ENCODE peak calls at places on chromosomes 3 and 15, in eight cellular contexts. One of them, this sample, is unnamed.
A peak's percentile ranks its signal among the peaks of the same experiment; 100 is the strongest.

GRCh38 chr3:32872487-32873382 is 54.9 kb downstream of the TRIM71 start:
- DNase-seq in COR-L47: no peak
- DNase-seq in HEK293T: no peak
- DNase-seq in EH: peak; percentile 62
- DNase-seq in ELR: no peak
- DNase-seq in caudate nucleus: no peak
- DNase-seq in H9: no peak
- DNase-seq in NCI-H1048: no peak
- DNase-seq in this sample: peak; percentile 86

GRCh38 chr15:57541805-57542504 is 49.7 kb upstream of the MYZAP start:
- DNase-seq in COR-L47: peak; percentile 41
- DNase-seq in HEK293T: peak; percentile 53
- DNase-seq in EH: peak; percentile 76
- DNase-seq in ELR: peak; percentile 79
- DNase-seq in caudate nucleus: peak; percentile 33
- DNase-seq in H9: peak; percentile 67
- DNase-seq in NCI-H1048: no peak
- DNase-seq in this sample: peak; percentile 77

GRCh38 chr3:132433121-132433520 is 15.8 kb downstream of the DNAJC13 start:
- DNase-seq in COR-L47: no peak
- DNase-seq in HEK293T: no peak
- DNase-seq in EH: no peak
- DNase-seq in ELR: no peak
- DNase-seq in caudate nucleus: no peak
- DNase-seq in H9: no peak
- DNase-seq in NCI-H1048: no peak
- DNase-seq in this sample: no peak

GRCh38 chr3:46668591-46668990 is 24.9 kb downstream of the ALS2CL start:
- DNase-seq in COR-L47: no peak
- DNase-seq in HEK293T: no peak
- DNase-seq in EH: no peak
- DNase-seq in ELR: no peak
- DNase-seq in caudate nucleus: no peak
- DNase-seq in H9: peak; percentile 18
- DNase-seq in NCI-H1048: no peak
- DNase-seq in this sample: peak; percentile 44

GRCh38 chr15:69465253-69465652 is 12.6 kb downstream of the RPLP1 start:
- DNase-seq in COR-L47: no peak
- DNase-seq in HEK293T: no peak
- DNase-seq in EH: no peak
- DNase-seq in ELR: no peak
- DNase-seq in caudate nucleus: no peak
- DNase-seq in H9: no peak
- DNase-seq in NCI-H1048: no peak
- DNase-seq in this sample: no peak

GRCh38 chr15:64232400-64232799 is 69.6 kb upstream of the PPIB start:
- DNase-seq in COR-L47: no peak
- DNase-seq in HEK293T: no peak
- DNase-seq in EH: peak; percentile 81
- DNase-seq in ELR: peak; percentile 90
- DNase-seq in caudate nucleus: no peak
- DNase-seq in H9: no peak
- DNase-seq in NCI-H1048: no peak
- DNase-seq in this sample: no peak

GRCh38 chr3:17645074-17645698 is 97.2 kb downstream of the TBC1D5 start:
- DNase-seq in COR-L47: peak; percentile 22
- DNase-seq in HEK293T: peak; percentile 49
- DNase-seq in EH: peak; percentile 75
- DNase-seq in ELR: peak; percentile 76
- DNase-seq in caudate nucleus: no peak
- DNase-seq in H9: no peak
- DNase-seq in NCI-H1048: peak; percentile 60
- DNase-seq in this sample: no peak

GRCh38 chr3:49868951-49869454 is 703 bp downstream of the CAMKV start:
- DNase-seq in COR-L47: no peak
- DNase-seq in HEK293T: peak; percentile 36
- DNase-seq in EH: no peak
- DNase-seq in ELR: no peak
- DNase-seq in caudate nucleus: peak; percentile 56
- DNase-seq in H9: peak; percentile 69
- DNase-seq in NCI-H1048: no peak
- DNase-seq in this sample: no peak

GRCh38 chr3:129162729-129163579 is 2.1 kb upstream of the ISY1 start:
- DNase-seq in COR-L47: no peak
- DNase-seq in HEK293T: no peak
- DNase-seq in EH: no peak
- DNase-seq in ELR: peak; percentile 44
- DNase-seq in caudate nucleus: no peak
- DNase-seq in H9: no peak
- DNase-seq in NCI-H1048: no peak
- DNase-seq in this sample: no peak

GRCh38 chr3:122395582-122395981 is 11.6 kb downstream of the FAM162A start:
- DNase-seq in COR-L47: no peak
- DNase-seq in HEK293T: no peak
- DNase-seq in EH: peak; percentile 12
- DNase-seq in ELR: no peak
- DNase-seq in caudate nucleus: no peak
- DNase-seq in H9: no peak
- DNase-seq in NCI-H1048: no peak
- DNase-seq in this sample: no peak

GRCh38 chr3:14133188-14133800 is 8.4 kb downstream of the TMEM43 start:
- DNase-seq in COR-L47: no peak
- DNase-seq in HEK293T: no peak
- DNase-seq in EH: no peak
- DNase-seq in ELR: no peak
- DNase-seq in caudate nucleus: no peak
- DNase-seq in H9: no peak
- DNase-seq in NCI-H1048: no peak
- DNase-seq in this sample: no peak

GRCh38 chr15:57706405-57707209 is at the start of gene POLR2M:
- DNase-seq in COR-L47: peak; percentile 96
- DNase-seq in HEK293T: peak; percentile 79
- DNase-seq in EH: peak; percentile 98
- DNase-seq in ELR: peak; percentile 99
- DNase-seq in caudate nucleus: peak; percentile 86
- DNase-seq in H9: peak; percentile 90
- DNase-seq in NCI-H1048: peak; percentile 95
- DNase-seq in this sample: peak; percentile 99

GRCh38 chr3:127546517-127546916 is 44.0 kb downstream of the TPRA1 start:
- DNase-seq in COR-L47: no peak
- DNase-seq in HEK293T: no peak
- DNase-seq in EH: no peak
- DNase-seq in ELR: no peak
- DNase-seq in caudate nucleus: no peak
- DNase-seq in H9: no peak
- DNase-seq in NCI-H1048: no peak
- DNase-seq in this sample: peak; percentile 60